ENCODE peak calls at places on chromosomes 12 and 14, in ten cellular contexts. E, G, R, N, X, F, Q, K, J and S are unnamed samples.
A peak's percentile ranks its signal among the peaks of the same experiment; 100 is the strongest.

GRCh38 chr12:108315486-108316105 is 23.5 kb downstream of the CMKLR1 start:
- DNase-seq in G (no peak), R (no peak), X (no peak), Q (no peak), J (no peak), E (no peak), K (no peak), N (peak; percentile 9), F (no peak), S (no peak)

GRCh38 chr14:54364555-54365415 is 32.0 kb upstream of the CDKN3 start:
- DNase-seq in X (no peak), G (no peak), E (peak; percentile 13), F (peak; percentile 72), R (no peak), N (no peak), Q (no peak), J (no peak), K (no peak), S (no peak)

GRCh38 chr14:21095430-21096205 is 2.8 kb downstream of the ZNF219 start:
- DNase-seq in G (no peak), Q (no peak), X (no peak), K (no peak), E (peak; percentile 41), F (no peak), J (peak; percentile 28), R (no peak), N (peak; percentile 91), S (peak; percentile 93)

GRCh38 chr14:89284368-89285058 is 132.5 kb downstream of the FOXN3 start:
- DNase-seq in G (no peak), F (peak; percentile 66), K (no peak), J (no peak), N (no peak), X (peak; percentile 29), Q (no peak), E (no peak), R (no peak), S (peak; percentile 80)

GRCh38 chr12:119817944-119818343 is 59.2 kb downstream of the CIT start:
- DNase-seq in J (no peak), Q (no peak), R (no peak), G (no peak), F (no peak), K (no peak), E (no peak), N (no peak), X (no peak), S (no peak)

GRCh38 chr12:131351319-131352028 is 359.4 kb upstream of the SFSWAP start:
- DNase-seq in N (no peak), X (no peak), Q (no peak), K (no peak), G (no peak), E (no peak), J (no peak), F (no peak), R (no peak), S (no peak)

GRCh38 chr12:29350080-29350479 is 30.9 kb downstream of the ERGIC2 start:
- DNase-seq in R (no peak), E (peak; percentile 42), F (no peak), N (no peak), G (no peak), K (no peak), X (peak; percentile 55), J (no peak), Q (no peak), S (no peak)

GRCh38 chr14:75050852-75051555 is at the start of gene MLH3:
- DNase-seq in J (peak; percentile 85), F (peak; percentile 89), G (peak; percentile 90), K (peak; percentile 76), R (peak; percentile 82), X (peak; percentile 90), Q (peak; percentile 69), E (peak; percentile 78), N (peak; percentile 91), S (peak; percentile 93)

GRCh38 chr12:20123465-20123864 is 244.9 kb upstream of the PDE3A start:
- DNase-seq in Q (no peak), R (no peak), N (no peak), E (no peak), F (no peak), X (no peak), K (no peak), J (no peak), G (no peak), S (no peak)

GRCh38 chr14:79629891-79630560 is 581.3 kb downstream of the DIO2 start:
- DNase-seq in R (no peak), Q (no peak), E (peak; percentile 25), N (no peak), J (no peak), F (no peak), K (no peak), X (no peak), G (no peak), S (peak; percentile 74)

GRCh38 chr12:16605666-16606116 is 271 bp downstream of the LMO3 start:
- DNase-seq in X (peak; percentile 87), G (no peak), J (peak; percentile 20), Q (no peak), K (no peak), F (no peak), E (peak; percentile 25), N (peak; percentile 75), R (no peak), S (peak; percentile 32)

GRCh38 chr14:56650075-56650474 is 70.5 kb downstream of the TMEM260 start:
- DNase-seq in N (no peak), K (no peak), E (no peak), G (no peak), J (no peak), R (no peak), F (peak; percentile 72), Q (no peak), X (no peak), S (no peak)

GRCh38 chr14:99619873-99620834 is 16.1 kb upstream of the CCDC85C start:
- DNase-seq in G (no peak), E (no peak), K (no peak), Q (no peak), R (no peak), X (no peak), F (no peak), N (no peak), J (no peak), S (peak; percentile 90)

GRCh38 chr12:19179986-19180385 is 50.5 kb downstream of the PLEKHA5 start:
- DNase-seq in E (no peak), K (no peak), Q (no peak), X (no peak), N (no peak), G (no peak), J (no peak), F (no peak), R (no peak), S (no peak)

GRCh38 chr14:61569783-61570182 is 125.5 kb upstream of the HIF1A start:
- DNase-seq in K (peak; percentile 59), N (no peak), J (no peak), R (peak; percentile 56), Q (no peak), G (no peak), E (peak; percentile 78), X (no peak), F (peak; percentile 85), S (peak; percentile 96)

GRCh38 chr12:11652351-11653040 is 3.0 kb downstream of the ETV6 start:
- DNase-seq in Q (no peak), N (no peak), E (peak; percentile 62), G (no peak), X (peak; percentile 17), K (peak; percentile 14), R (peak; percentile 26), F (no peak), J (no peak), S (no peak)